ENCODE peak calls at places on chromosomes 6 and 20, in nine cellular contexts. I, D, V, O, N, W, H, J and C are unnamed samples.

GRCh38 chr6:107493158-107494057 is 3.5 kb downstream of the SOBP start:
- DNase-seq in V (no peak), D (no peak), O (no peak), I (peak), J (no peak), H (peak), N (no peak), W (peak), C (peak)

GRCh38 chr20:36941403-36941835 is 10.1 kb downstream of the SAMHD1 start:
- DNase-seq in J (peak), W (no peak), D (no peak), O (no peak), H (no peak), I (peak), N (peak), V (no peak), C (no peak)

GRCh38 chr6:90442366-90442765 is 144.5 kb downstream of the MAP3K7 start:
- DNase-seq in J (no peak), O (no peak), D (no peak), V (no peak), H (peak), N (no peak), W (no peak), I (peak), C (no peak)

GRCh38 chr20:46715292-46715756 is 5.9 kb downstream of the SLC2A10 start:
- DNase-seq in I (peak), D (no peak), H (peak), W (peak), J (no peak), V (no peak), N (peak), O (no peak), C (peak)

GRCh38 chr6:162964703-162965140 is 236.9 kb downstream of the PACRG start:
- DNase-seq in V (no peak), O (peak), N (peak), J (no peak), W (no peak), I (peak), D (no peak), H (no peak), C (peak)

GRCh38 chr6:148840256-148840655 is 93.4 kb downstream of the UST start:
- DNase-seq in W (no peak), O (no peak), N (peak), H (no peak), D (no peak), J (no peak), I (no peak), V (no peak), C (no peak)

GRCh38 chr20:57392130-57392445 is 892 bp downstream of the RBM38 start:
- DNase-seq in H (peak), W (no peak), V (no peak), D (no peak), I (no peak), O (no peak), N (no peak), J (no peak), C (no peak)

GRCh38 chr6:57221191-57221935 is 744 bp downstream of the RAB23 start:
- DNase-seq in D (peak), V (peak), W (peak), H (peak), J (peak), N (peak), I (peak), O (peak), C (peak)

GRCh38 chr20:16566080-16566479 is 7.2 kb downstream of the KIF16B start:
- DNase-seq in J (no peak), H (no peak), O (no peak), I (no peak), D (no peak), V (no peak), N (no peak), W (no peak), C (no peak)

GRCh38 chr6:71551798-71552197 is 263.2 kb downstream of the OGFRL1 start:
- DNase-seq in D (no peak), W (no peak), H (no peak), N (no peak), V (no peak), I (no peak), O (no peak), J (no peak), C (no peak)

GRCh38 chr6:146770965-146771735 is 172.4 kb downstream of the ADGB start:
- DNase-seq in V (no peak), W (no peak), I (peak), O (no peak), N (no peak), D (peak), J (no peak), H (no peak), C (no peak)

GRCh38 chr6:7909323-7910276 is 988 bp downstream of the TXNDC5 start:
- DNase-seq in D (peak), O (no peak), N (peak), I (peak), J (peak), V (peak), H (peak), W (peak), C (peak)

GRCh38 chr6:105745464-105746129 is 340.5 kb upstream of the PRDM1 start:
- DNase-seq in D (no peak), J (no peak), H (no peak), N (no peak), V (no peak), I (no peak), W (no peak), O (no peak), C (no peak)

GRCh38 chr6:133132583-133132982 is 108.6 kb upstream of the EYA4 start:
- DNase-seq in J (peak), I (no peak), O (no peak), H (peak), D (no peak), N (no peak), V (no peak), W (peak), C (no peak)

GRCh38 chr20:35823147-35823546 is 51.3 kb downstream of the PHF20 start:
- DNase-seq in H (no peak), V (no peak), I (no peak), O (no peak), N (no peak), D (no peak), J (no peak), W (no peak), C (no peak)

GRCh38 chr20:47335251-47336012 is 21.1 kb downstream of the ZMYND8 start:
- DNase-seq in O (no peak), D (no peak), H (no peak), I (peak), W (no peak), V (no peak), N (no peak), J (no peak), C (no peak)

DNA sequence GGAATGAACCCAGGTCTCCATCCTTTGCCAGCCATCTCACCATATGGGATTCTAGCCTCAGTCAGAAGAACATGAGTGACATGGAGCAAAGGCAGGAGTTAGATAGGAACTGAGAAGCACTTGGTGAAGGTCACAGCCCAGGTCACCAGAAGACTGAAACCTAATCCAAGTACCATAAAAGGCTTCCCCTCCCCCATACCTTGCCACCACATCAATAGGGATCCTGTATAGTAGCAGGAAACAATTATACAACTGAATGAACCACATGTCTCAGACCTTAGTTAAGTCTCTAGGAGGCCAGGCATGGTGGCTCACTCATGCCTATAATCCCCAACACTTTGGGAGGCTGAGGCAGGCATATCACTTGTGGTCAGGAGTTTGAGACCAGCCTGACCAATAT is 49.6 kb downstream of the KIZ start:
- DNase-seq in H (no peak), O (no peak), J (no peak), N (no peak), V (peak), I (no peak), W (no peak), D (peak), C (no peak)
- H2AFZ ChIP-seq in H (no peak), O (no peak), J (no peak), N (no peak), V (no peak), I (no peak), W (no peak), D (no peak), C (no peak)

GRCh38 chr6:169252805-169253189 is 849 bp downstream of the THBS2 start:
- DNase-seq in O (no peak), D (no peak), W (peak), V (no peak), J (no peak), I (peak), N (no peak), H (peak), C (no peak)
- TF ChIP-seq EZH2phosphoT487 in O (no peak), D (no peak), W (no peak), V (no peak), J (no peak), I (no peak), N (no peak), H (no peak), C (no peak)

DNA sequence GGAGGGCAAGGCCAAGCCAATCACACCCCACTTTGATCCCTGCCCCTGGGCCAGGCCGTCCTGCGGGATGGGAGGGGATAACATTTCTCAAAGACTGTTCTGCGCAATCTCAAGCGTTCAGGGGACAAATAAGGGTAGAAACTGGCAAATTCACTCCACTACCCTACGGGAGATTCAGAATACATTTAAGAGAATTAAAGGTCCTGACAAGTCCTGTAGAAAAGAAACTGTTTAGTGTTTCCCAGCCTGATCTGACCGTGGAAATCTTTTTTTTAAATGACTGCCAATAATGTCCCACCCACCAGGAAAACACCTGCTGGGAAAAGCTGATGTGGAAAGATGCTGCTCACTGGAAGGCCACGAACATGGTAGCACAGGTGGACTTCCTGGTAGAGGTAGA is 140.6 kb upstream of the RNF24 start:
- DNase-seq in D (no peak), I (no peak), W (no peak), J (no peak), V (no peak), N (no peak), H (no peak), O (no peak), C (no peak)
- H3K27ac ChIP-seq in D (no peak), I (no peak), W (no peak), J (no peak), V (no peak), N (no peak), H (no peak), O (no peak), C (no peak)

DNA sequence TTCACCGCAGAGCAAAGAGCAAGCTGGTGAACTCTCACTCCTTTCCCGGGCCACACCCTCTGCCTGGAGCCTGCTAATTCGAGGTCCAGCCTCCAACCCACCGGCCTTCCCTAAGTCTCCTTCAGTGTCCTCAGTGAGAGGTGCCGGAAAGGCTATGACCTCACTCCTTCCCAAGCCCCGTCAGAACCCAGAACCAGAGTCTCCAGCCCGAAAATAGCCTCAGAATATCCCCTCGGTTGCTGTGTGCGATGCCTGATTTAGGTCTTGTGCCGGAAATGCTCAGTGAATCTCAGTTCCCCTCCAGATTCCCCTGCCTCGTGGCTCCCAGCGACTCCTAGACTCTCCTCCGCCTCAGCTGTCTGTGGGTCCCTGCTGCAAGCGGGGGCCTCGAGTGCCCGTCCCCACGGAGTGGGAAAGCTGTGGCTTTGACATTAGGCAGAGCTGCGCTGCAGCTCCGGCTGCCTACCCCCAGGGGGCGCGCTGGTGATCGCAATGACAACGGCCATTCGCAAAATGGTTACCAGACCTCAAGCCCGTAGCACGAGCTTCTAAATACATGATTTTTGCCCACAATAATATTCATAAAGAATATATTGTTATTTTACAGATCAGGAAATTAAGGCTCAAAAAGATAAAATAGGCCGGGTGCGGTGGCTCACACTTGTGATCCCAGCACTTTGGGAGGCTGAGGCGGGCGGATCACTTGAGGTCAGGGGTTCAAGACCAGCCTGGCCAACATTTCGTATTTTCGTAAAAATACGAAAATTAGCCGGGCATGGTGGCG is 4.2 kb upstream of the BNIP5 start:
- DNase-seq in I (peak), N (peak), J (peak), W (peak), H (peak), D (peak), V (peak), O (peak), C (peak)
- H2AFZ ChIP-seq in I (peak), N (peak), J (peak), W (peak), H (peak), D (no peak), V (peak), O (peak), C (peak)

GRCh38 chr6:116629467-116630063 is 13.3 kb downstream of the RSPH4A start:
- DNase-seq in J (no peak), N (no peak), W (no peak), H (no peak), D (no peak), O (no peak), V (no peak), I (no peak), C (no peak)

GRCh38 chr6:116633685-116634084 is 17.4 kb downstream of the RSPH4A start:
- DNase-seq in D (peak), N (peak), J (peak), V (peak), H (peak), O (no peak), I (peak), W (peak), C (peak)

DNA sequence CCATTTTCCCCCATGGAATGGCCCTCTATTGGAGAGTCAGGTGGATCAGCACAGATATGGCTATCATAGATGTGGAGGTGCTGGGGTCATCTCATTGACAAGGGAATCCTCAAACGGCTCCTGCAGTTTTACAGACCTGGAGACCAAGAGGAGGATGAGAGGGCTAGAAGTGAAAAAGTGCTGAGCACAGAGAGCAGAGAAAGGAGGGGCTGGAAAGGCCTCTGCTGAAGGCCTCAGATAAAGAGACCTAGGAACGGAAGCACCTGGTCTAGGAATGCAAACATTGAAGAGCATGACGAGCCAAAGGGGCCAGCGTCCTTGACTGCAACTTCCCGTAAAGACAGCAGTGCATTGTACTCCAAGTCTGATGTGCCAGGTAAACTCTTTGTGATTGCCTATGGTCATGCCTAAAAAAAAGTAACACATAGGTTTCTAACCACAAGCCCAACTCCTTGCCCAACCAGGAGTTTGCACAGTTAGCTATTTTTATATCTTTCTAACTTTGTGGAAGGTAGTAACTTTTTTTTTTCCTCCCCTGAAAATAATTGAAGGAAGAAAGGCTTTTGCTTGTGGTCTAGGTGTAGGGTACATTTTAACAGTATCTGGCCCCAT is 15.2 kb downstream of the RSPH4A start:
- DNase-seq in I (no peak), D (peak), N (no peak), W (peak), O (no peak), J (no peak), H (peak), V (peak), C (peak)
- TF ChIP-seq EZH2phosphoT487 in I (no peak), D (no peak), N (no peak), W (no peak), O (no peak), J (no peak), H (no peak), V (no peak), C (no peak)

GRCh38 chr6:189676-190075 is 102.6 kb upstream of the DUSP22 start:
- DNase-seq in W (no peak), N (no peak), D (no peak), I (no peak), V (no peak), O (no peak), H (no peak), J (no peak), C (no peak)
- H3K27ac ChIP-seq in W (no peak), N (no peak), D (peak), I (no peak), V (no peak), O (no peak), H (no peak), J (no peak), C (no peak)

DNA sequence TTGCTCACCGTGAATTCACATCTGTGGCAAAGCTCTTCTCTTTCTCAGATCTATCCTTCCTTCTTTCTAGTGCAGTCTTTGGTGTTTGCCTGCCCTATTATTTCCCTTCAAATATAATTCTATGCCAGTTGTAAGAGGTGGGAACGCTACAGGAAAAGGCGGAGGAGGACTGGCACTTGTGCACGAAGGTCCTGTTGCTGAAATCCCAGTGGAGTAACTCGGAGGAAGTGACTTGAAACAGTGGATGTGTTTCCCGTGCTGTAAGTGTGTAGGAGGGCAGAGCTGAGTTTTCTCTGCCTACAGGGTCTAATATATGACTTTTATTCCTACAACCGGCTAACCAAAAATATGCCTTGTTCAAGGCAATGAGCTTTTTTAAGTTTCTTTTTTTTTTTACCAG is 754.8 kb downstream of the QKI start:
- DNase-seq in O (no peak), I (no peak), H (no peak), J (no peak), W (no peak), D (no peak), N (no peak), V (no peak), C (no peak)
- H2AFZ ChIP-seq in O (no peak), I (no peak), H (no peak), J (no peak), W (no peak), D (no peak), N (no peak), V (no peak), C (no peak)

DNA sequence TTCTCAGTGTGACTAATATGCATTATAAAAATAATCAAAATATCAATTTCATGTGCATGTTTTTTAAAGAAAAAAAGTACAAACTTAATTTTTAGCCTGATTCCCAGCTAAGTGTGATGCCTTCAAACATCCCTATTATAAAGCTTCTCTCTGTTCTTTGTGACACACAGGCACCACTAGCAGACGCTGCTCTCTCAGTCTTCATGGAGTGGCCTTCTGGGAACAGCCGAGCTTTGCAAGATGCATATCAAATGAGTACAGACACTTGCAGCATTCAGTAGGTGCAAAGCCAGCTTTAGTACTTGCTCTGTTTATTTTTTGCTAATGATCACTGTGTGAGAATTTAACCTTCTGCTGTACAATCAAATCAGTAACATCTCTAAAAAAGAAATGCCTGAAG is 340.0 kb downstream of the ADGRB3 start:
- DNase-seq in I (no peak), O (no peak), J (peak), V (no peak), W (peak), D (no peak), H (peak), N (no peak), C (peak)
- TF ChIP-seq EZH2phosphoT487 in I (no peak), O (no peak), J (no peak), V (no peak), W (no peak), D (no peak), H (no peak), N (no peak), C (no peak)

DNA sequence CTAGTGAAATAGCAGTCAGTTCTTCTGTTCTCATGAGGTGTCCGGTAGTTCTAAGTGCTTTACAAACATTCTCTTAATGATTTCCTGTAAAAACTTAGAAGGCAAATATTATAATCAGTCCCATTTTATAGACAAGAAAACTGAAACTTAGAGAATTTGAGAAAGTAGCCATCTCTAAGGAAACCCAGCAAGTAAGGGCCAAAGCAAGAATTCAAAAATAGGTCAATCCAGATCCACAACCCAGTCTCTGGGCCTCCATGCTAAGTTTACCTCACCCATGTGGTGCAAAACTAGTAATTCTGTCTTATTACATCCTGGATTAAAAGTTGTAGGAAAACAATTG is 27.6 kb upstream of the ASXL1 start:
- DNase-seq in D (no peak), H (no peak), I (no peak), J (no peak), N (no peak), O (no peak), V (no peak), W (no peak), C (no peak)
- H3K27ac ChIP-seq in D (no peak), H (no peak), I (no peak), J (no peak), N (no peak), O (no peak), V (no peak), W (no peak), C (peak)

GRCh38 chr6:10351678-10352220 is 63.1 kb downstream of the TFAP2A start:
- DNase-seq in O (no peak), N (no peak), D (no peak), V (no peak), H (no peak), I (peak), W (peak), J (no peak), C (no peak)
- H2AFZ ChIP-seq in O (no peak), N (no peak), D (no peak), V (no peak), H (no peak), I (peak), W (peak), J (no peak), C (no peak)